ENCODE peak calls at places on chromosomes 3 and 15, in eight cellular contexts. O, J, N, B, L, E, A and M are unnamed samples. For H3K36me3, the result is how much of the 10 kb centered on the place peaks cover.

GRCh38 chr3:173755161-173755560 is 357.6 kb downstream of the NLGN1 start:
- DNase-seq in O (no peak), J (no peak), N (no peak), B (no peak), L (no peak), E (no peak), A (no peak), M (no peak)

GRCh38 chr3:177440456-177441105 is 243.3 kb upstream of the TBL1XR1 start:
- DNase-seq in O (no peak), J (no peak), N (no peak), B (no peak), L (no peak), E (no peak), A (no peak), M (no peak)

GRCh38 chr3:10015476-10015904 is 10.7 kb upstream of the FANCD2 start:
- DNase-seq in O (peak), J (no peak), N (no peak), B (peak), L (no peak), E (peak), A (no peak), M (no peak)

GRCh38 chr3:41912280-41912679 is 49.6 kb downstream of the ULK4 start:
- DNase-seq in O (no peak), J (no peak), N (no peak), B (no peak), L (no peak), E (no peak), A (no peak), M (no peak)

GRCh38 chr3:129022114-129022994 is 21.2 kb downstream of the EFCC1 start:
- DNase-seq in O (no peak), J (peak), N (no peak), B (peak), L (no peak), E (peak), A (no peak), M (no peak)

GRCh38 chr15:62734706-62735105 is 307.8 kb upstream of the TPM1 start:
- DNase-seq in O (no peak), J (no peak), N (no peak), B (no peak), L (no peak), E (no peak), A (no peak), M (no peak)

GRCh38 chr3:69368129-69368741 is 17.7 kb downstream of the FRMD4B start:
- DNase-seq in O (no peak), J (no peak), N (no peak), B (no peak), L (peak), E (no peak), A (peak), M (no peak)

GRCh38 chr3:170226426-170226960 is 4.3 kb downstream of the PRKCI start:
- DNase-seq in O (no peak), J (no peak), N (no peak), B (peak), L (no peak), E (no peak), A (no peak), M (no peak)

GRCh38 chr15:34147371-34148140 is 45.7 kb downstream of the PGBD4 start:
- DNase-seq in O (no peak), J (no peak), N (no peak), B (no peak), L (no peak), E (no peak), A (no peak), M (no peak)

GRCh38 chr3:76367281-76367680 is 581.9 kb upstream of the ZNF717 start:
- DNase-seq in O (no peak), J (no peak), N (no peak), B (peak), L (no peak), E (no peak), A (no peak), M (no peak)

GRCh38 chr3:79148786-79149185 is 619.0 kb downstream of the ROBO1 start:
- DNase-seq in O (no peak), J (no peak), N (no peak), B (no peak), L (no peak), E (no peak), A (no peak), M (no peak)

GRCh38 chr3:32335365-32336122 is 56.1 kb upstream of the CMTM7 start:
- DNase-seq in O (peak), J (no peak), N (no peak), B (no peak), L (no peak), E (no peak), A (peak), M (no peak)

GRCh38 chr3:53162672-53163458 is 1.9 kb downstream of the PRKCD start:
- DNase-seq in O (peak), J (peak), N (no peak), B (no peak), L (peak), E (no peak), A (peak), M (no peak)

GRCh38 chr3:55191911-55192787 is 264.3 kb upstream of the LRTM1 start:
- DNase-seq in O (no peak), J (no peak), N (no peak), B (peak), L (no peak), E (no peak), A (no peak), M (no peak)

GRCh38 chr3:36969540-36970432 is 23.1 kb downstream of the EPM2AIP1 start:
- DNase-seq in O (peak), J (no peak), N (peak), B (peak), L (no peak), E (no peak), A (peak), M (peak)

GRCh38 chr3:17151598-17152373 is 267.0 kb downstream of the PLCL2 start:
- DNase-seq in O (no peak), J (peak), N (no peak), B (no peak), L (peak), E (no peak), A (peak), M (no peak)

GRCh38 chr3:74009961-74010859 is 385.5 kb upstream of the PDZRN3 start:
- DNase-seq in O (no peak), J (no peak), N (no peak), B (no peak), L (no peak), E (no peak), A (no peak), M (no peak)

GRCh38 chr15:90035095-90035834 is 34.1 kb downstream of the ZNF710 start:
- DNase-seq in O (no peak), J (peak), N (no peak), B (peak), L (no peak), E (peak), A (no peak), M (no peak)

GRCh38 chr15:58876306-58876705 is 57.2 kb downstream of the SLTM start:
- DNase-seq in O (no peak), J (no peak), N (no peak), B (no peak), L (no peak), E (no peak), A (no peak), M (no peak)

GRCh38 chr3:186053954-186054353 is 54.9 kb downstream of the ETV5 start:
- DNase-seq in O (no peak), J (peak), N (no peak), B (peak), L (no peak), E (no peak), A (no peak), M (no peak)

GRCh38 chr15:100350434-100351226 is 8.9 kb upstream of the ADAMTS17 start:
- DNase-seq in O (no peak), J (no peak), N (no peak), B (peak), L (no peak), E (no peak), A (no peak), M (no peak)

GRCh38 chr3:124467980-124468902 is 262.0 kb upstream of the UMPS start:
- DNase-seq in O (peak), J (no peak), N (peak), B (peak), L (no peak), E (no peak), A (peak), M (peak)

GRCh38 chr15:80950291-80951078 is 39.1 kb downstream of the MESD start:
- DNase-seq in O (no peak), J (no peak), N (no peak), B (no peak), L (no peak), E (no peak), A (no peak), M (peak)
- H3K36me3 ChIP-seq in O (under half), J (under half), N (under half), B (under half), L (under half), E (under half), A (half or more), M (under half)

DNA sequence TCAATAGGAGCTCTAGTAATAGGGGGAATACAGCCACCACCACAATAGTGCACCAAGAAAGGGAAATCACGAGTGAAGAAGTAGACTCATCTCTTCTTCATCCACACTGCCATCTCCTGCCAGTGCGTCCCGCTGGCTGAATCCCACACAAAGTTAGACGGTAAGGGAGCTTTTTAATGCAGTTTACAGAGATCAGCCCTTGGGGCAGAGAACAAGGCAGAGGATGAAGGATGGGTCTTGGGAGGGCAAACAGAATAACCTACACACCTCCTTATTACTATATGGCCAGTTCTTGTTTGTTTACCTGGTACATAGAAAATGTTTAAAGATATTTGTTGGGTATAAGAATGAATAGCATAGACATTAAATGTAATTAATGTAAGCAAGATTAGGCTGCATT is 11.0 kb upstream of the DPH6 start:
- DNase-seq in O (no peak), J (no peak), N (no peak), B (no peak), L (no peak), E (no peak), A (no peak), M (no peak)
- H3K27ac ChIP-seq in O (no peak), J (no peak), N (no peak), B (no peak), L (no peak), E (no peak), A (no peak), M (no peak)

GRCh38 chr15:85725019-85725418 is 69.7 kb downstream of the KLHL25 start:
- DNase-seq in O (no peak), J (no peak), N (no peak), B (peak), L (no peak), E (no peak), A (no peak), M (no peak)
- H3K36me3 ChIP-seq in O (half or more), J (half or more), N (half or more), B (under half), L (half or more), E (under half), A (half or more), M (half or more)

GRCh38 chr3:63441262-63441661 is 163.2 kb downstream of the SYNPR start:
- DNase-seq in O (no peak), J (no peak), N (no peak), B (no peak), L (no peak), E (no peak), A (no peak), M (no peak)
- H3K27ac ChIP-seq in O (no peak), J (no peak), N (no peak), B (no peak), L (no peak), E (no peak), A (no peak), M (no peak)

GRCh38 chr3:113275876-113276580 is 64.7 kb downstream of the BOC start:
- DNase-seq in O (peak), J (no peak), N (peak), B (peak), L (no peak), E (peak), A (no peak), M (peak)

GRCh38 chr3:113277414-113277813 is 66.1 kb downstream of the BOC start:
- DNase-seq in O (no peak), J (no peak), N (no peak), B (no peak), L (no peak), E (no peak), A (no peak), M (peak)

GRCh38 chr3:113274959-113275556 is 63.7 kb downstream of the BOC start:
- DNase-seq in O (no peak), J (no peak), N (no peak), B (no peak), L (no peak), E (peak), A (no peak), M (no peak)

GRCh38 chr3:113277886-113278598 is 66.7 kb downstream of the BOC start:
- DNase-seq in O (no peak), J (no peak), N (no peak), B (no peak), L (no peak), E (no peak), A (no peak), M (peak)

GRCh38 chr3:113276581-113277080 is 65.3 kb downstream of the BOC start:
- DNase-seq in O (no peak), J (no peak), N (no peak), B (no peak), L (no peak), E (no peak), A (no peak), M (no peak)
- H3K36me3 ChIP-seq in O (under half), J (under half), N (half or more), B (under half), L (under half), E (under half), A (under half), M (under half)

GRCh38 chr3:47161983-47162694 is 1.8 kb downstream of the SETD2 start:
- DNase-seq in O (no peak), J (no peak), N (no peak), B (no peak), L (no peak), E (no peak), A (peak), M (peak)
- H3K27ac ChIP-seq in O (peak), J (peak), N (no peak), B (peak), L (peak), E (peak), A (peak), M (peak)

GRCh38 chr15:40278026-40278425 is 4.8 kb downstream of the ANKRD63 start:
- DNase-seq in O (no peak), J (no peak), N (no peak), B (no peak), L (no peak), E (no peak), A (no peak), M (no peak)

GRCh38 chr15:40275954-40276353 is 6.9 kb downstream of the ANKRD63 start:
- DNase-seq in O (no peak), J (no peak), N (no peak), B (no peak), L (no peak), E (no peak), A (no peak), M (no peak)

GRCh38 chr15:40275491-40275890 is 7.4 kb downstream of the ANKRD63 start:
- DNase-seq in O (no peak), J (no peak), N (no peak), B (no peak), L (no peak), E (no peak), A (no peak), M (no peak)

GRCh38 chr15:40277472-40277871 is 5.4 kb downstream of the ANKRD63 start:
- DNase-seq in O (no peak), J (no peak), N (no peak), B (no peak), L (no peak), E (no peak), A (no peak), M (peak)

GRCh38 chr15:40276927-40277326 is 5.9 kb downstream of the ANKRD63 start:
- DNase-seq in O (no peak), J (no peak), N (no peak), B (no peak), L (no peak), E (no peak), A (no peak), M (peak)
- H3K36me3 ChIP-seq in O (under half), J (under half), N (under half), B (under half), L (under half), E (under half), A (under half), M (under half)

DNA sequence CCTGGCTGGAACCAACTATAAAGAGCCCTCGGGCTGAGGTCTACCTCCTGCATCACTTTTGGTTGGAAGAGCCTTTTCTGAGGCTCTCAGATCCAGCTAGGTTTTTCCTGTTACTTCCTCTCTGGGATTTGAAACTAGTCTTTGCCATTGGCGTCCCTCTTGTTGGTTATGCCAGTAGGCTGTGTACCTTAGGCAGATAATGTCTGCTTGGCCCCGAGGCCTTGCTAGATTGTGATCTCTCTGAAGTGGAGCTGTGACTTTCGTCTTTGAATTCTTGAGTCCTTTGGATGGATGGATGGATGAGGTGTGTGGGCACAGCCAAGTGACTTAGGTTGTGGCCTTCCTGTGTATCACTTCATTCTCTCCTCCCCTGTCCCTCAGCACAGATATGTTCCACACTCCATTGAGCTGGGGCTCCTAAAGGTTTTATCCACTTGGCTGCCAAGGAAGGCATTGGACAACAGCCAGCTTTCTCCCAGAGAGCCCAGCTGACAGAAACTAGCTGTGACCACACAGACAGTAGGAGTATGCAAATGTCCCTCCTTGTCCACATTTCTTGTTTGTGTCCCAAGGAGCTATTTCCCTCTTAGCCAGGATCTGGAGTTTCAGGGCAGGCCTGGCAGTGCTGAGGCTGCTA is 7.9 kb upstream of the DNAJC17 start:
- DNase-seq in O (peak), J (no peak), N (no peak), B (peak), L (no peak), E (no peak), A (no peak), M (no peak)
- H3K27ac ChIP-seq in O (no peak), J (no peak), N (no peak), B (no peak), L (no peak), E (no peak), A (no peak), M (no peak)

GRCh38 chr15:92922405-92923002 is 22.4 kb downstream of the CHD2 start:
- DNase-seq in O (no peak), J (no peak), N (no peak), B (no peak), L (no peak), E (no peak), A (no peak), M (no peak)

GRCh38 chr15:92928351-92928750 is 28.2 kb downstream of the CHD2 start:
- DNase-seq in O (no peak), J (no peak), N (no peak), B (no peak), L (no peak), E (no peak), A (no peak), M (no peak)

GRCh38 chr15:92924216-92924615 is 24.1 kb downstream of the CHD2 start:
- DNase-seq in O (no peak), J (no peak), N (no peak), B (no peak), L (no peak), E (no peak), A (no peak), M (no peak)

GRCh38 chr15:92929002-92929401 is 28.9 kb downstream of the CHD2 start:
- DNase-seq in O (no peak), J (no peak), N (no peak), B (no peak), L (no peak), E (no peak), A (no peak), M (no peak)

DNA sequence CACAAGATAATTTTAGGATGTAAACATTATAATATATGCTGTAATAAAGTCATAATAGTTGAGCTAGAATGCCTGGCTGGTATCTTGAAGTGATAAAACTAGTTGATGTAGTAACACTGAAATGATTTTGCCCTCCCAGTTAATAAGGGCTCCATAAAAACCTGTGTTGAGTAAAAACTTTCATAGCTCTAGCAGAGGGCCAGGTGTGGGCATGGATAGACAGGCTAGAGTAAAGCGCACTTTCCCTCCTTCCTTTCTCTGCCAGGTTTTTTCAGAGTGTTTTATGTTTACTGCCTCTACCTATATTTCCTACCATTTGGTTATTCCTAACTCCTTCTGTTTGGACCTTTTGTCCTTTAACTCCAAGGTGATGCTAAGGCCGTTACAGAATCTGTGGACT is 25.3 kb downstream of the CHD2 start:
- DNase-seq in O (no peak), J (no peak), N (no peak), B (no peak), L (no peak), E (no peak), A (no peak), M (no peak)
- H3K36me3 ChIP-seq in O (half or more), J (half or more), N (half or more), B (under half), L (half or more), E (under half), A (half or more), M (under half)

GRCh38 chr15:83694538-83694937 is 40.6 kb downstream of the ADAMTSL3 start:
- DNase-seq in O (peak), J (no peak), N (no peak), B (no peak), L (no peak), E (no peak), A (no peak), M (no peak)
- H3K27ac ChIP-seq in O (peak), J (no peak), N (no peak), B (no peak), L (no peak), E (peak), A (no peak), M (no peak)